ENCODE peak calls at places on chromosomes 5 and 9, in eight cellular contexts. One of them, this sample, is unnamed.

GRCh38 chr5:9269024-9269423 is 276.9 kb downstream of the SEMA5A start:
- DNase-seq in A549: no peak
- DNase-seq in KBM-7: no peak
- DNase-seq in iris pigment epithelial cell: no peak
- DNase-seq in fibroblast of lung: peak; percentile 38
- DNase-seq in suprapubic skin: no peak
- DNase-seq in NCI-H187: no peak
- DNase-seq in memory B cell: no peak
- DNase-seq in this sample: no peak

GRCh38 chr9:8234286-8234819 is 434.8 kb upstream of the DMAC1 start:
- DNase-seq in A549: no peak
- DNase-seq in KBM-7: no peak
- DNase-seq in iris pigment epithelial cell: no peak
- DNase-seq in fibroblast of lung: no peak
- DNase-seq in suprapubic skin: no peak
- DNase-seq in NCI-H187: no peak
- DNase-seq in memory B cell: no peak
- DNase-seq in this sample: no peak

GRCh38 chr9:37302277-37302676 is 120.2 kb upstream of the GRHPR start:
- DNase-seq in A549: no peak
- DNase-seq in KBM-7: peak; percentile 81
- DNase-seq in iris pigment epithelial cell: no peak
- DNase-seq in fibroblast of lung: no peak
- DNase-seq in suprapubic skin: no peak
- DNase-seq in NCI-H187: no peak
- DNase-seq in memory B cell: peak; percentile 65
- DNase-seq in this sample: peak; percentile 44

GRCh38 chr9:35566417-35566816 is 38.6 kb upstream of the TESK1 start:
- DNase-seq in A549: peak; percentile 38
- DNase-seq in KBM-7: no peak
- DNase-seq in iris pigment epithelial cell: no peak
- DNase-seq in fibroblast of lung: peak; percentile 55
- DNase-seq in suprapubic skin: no peak
- DNase-seq in NCI-H187: no peak
- DNase-seq in memory B cell: no peak
- DNase-seq in this sample: no peak

GRCh38 chr5:151952233-151952632 is 27.6 kb upstream of the GLRA1 start:
- DNase-seq in A549: no peak
- DNase-seq in KBM-7: no peak
- DNase-seq in iris pigment epithelial cell: no peak
- DNase-seq in fibroblast of lung: no peak
- DNase-seq in suprapubic skin: no peak
- DNase-seq in NCI-H187: no peak
- DNase-seq in memory B cell: no peak
- DNase-seq in this sample: no peak

GRCh38 chr5:93601433-93602175 is 18.6 kb downstream of the NR2F1 start:
- DNase-seq in A549: no peak
- DNase-seq in KBM-7: no peak
- DNase-seq in iris pigment epithelial cell: peak; percentile 89
- DNase-seq in fibroblast of lung: peak; percentile 86
- DNase-seq in suprapubic skin: no peak
- DNase-seq in NCI-H187: no peak
- DNase-seq in memory B cell: no peak
- DNase-seq in this sample: no peak

GRCh38 chr5:159971931-159972461 is 36.9 kb upstream of the TTC1 start:
- DNase-seq in A549: no peak
- DNase-seq in KBM-7: no peak
- DNase-seq in iris pigment epithelial cell: no peak
- DNase-seq in fibroblast of lung: peak; percentile 28
- DNase-seq in suprapubic skin: no peak
- DNase-seq in NCI-H187: no peak
- DNase-seq in memory B cell: no peak
- DNase-seq in this sample: no peak

GRCh38 chr5:172005708-172006377 is 595 bp downstream of the FBXW11 start:
- DNase-seq in A549: peak; percentile 25
- DNase-seq in KBM-7: peak; percentile 34
- DNase-seq in iris pigment epithelial cell: no peak
- DNase-seq in fibroblast of lung: peak; percentile 37
- DNase-seq in suprapubic skin: peak; percentile 65
- DNase-seq in NCI-H187: peak; percentile 12
- DNase-seq in memory B cell: peak; percentile 9
- DNase-seq in this sample: peak; percentile 20

GRCh38 chr5:38115318-38115827 is 143.0 kb upstream of the EGFLAM start:
- DNase-seq in A549: no peak
- DNase-seq in KBM-7: no peak
- DNase-seq in iris pigment epithelial cell: no peak
- DNase-seq in fibroblast of lung: no peak
- DNase-seq in suprapubic skin: no peak
- DNase-seq in NCI-H187: no peak
- DNase-seq in memory B cell: no peak
- DNase-seq in this sample: no peak

GRCh38 chr9:117315236-117315635 is 99.6 kb downstream of the ASTN2 start:
- DNase-seq in A549: no peak
- DNase-seq in KBM-7: no peak
- DNase-seq in iris pigment epithelial cell: no peak
- DNase-seq in fibroblast of lung: no peak
- DNase-seq in suprapubic skin: no peak
- DNase-seq in NCI-H187: no peak
- DNase-seq in memory B cell: no peak
- DNase-seq in this sample: no peak

GRCh38 chr5:8184455-8185063 is 315.6 kb downstream of the MTRR start:
- DNase-seq in A549: peak; percentile 37
- DNase-seq in KBM-7: peak; percentile 45
- DNase-seq in iris pigment epithelial cell: peak; percentile 11
- DNase-seq in fibroblast of lung: no peak
- DNase-seq in suprapubic skin: no peak
- DNase-seq in NCI-H187: peak; percentile 26
- DNase-seq in memory B cell: peak; percentile 21
- DNase-seq in this sample: peak; percentile 11

GRCh38 chr5:98110270-98110669 is 663.2 kb upstream of the RGMB start:
- DNase-seq in A549: no peak
- DNase-seq in KBM-7: no peak
- DNase-seq in iris pigment epithelial cell: peak; percentile 95
- DNase-seq in fibroblast of lung: peak; percentile 94
- DNase-seq in suprapubic skin: no peak
- DNase-seq in NCI-H187: no peak
- DNase-seq in memory B cell: no peak
- DNase-seq in this sample: no peak

GRCh38 chr5:179268399-179268952 is 76.8 kb downstream of the ADAMTS2 start:
- DNase-seq in A549: no peak
- DNase-seq in KBM-7: no peak
- DNase-seq in iris pigment epithelial cell: no peak
- DNase-seq in fibroblast of lung: no peak
- DNase-seq in suprapubic skin: peak; percentile 56
- DNase-seq in NCI-H187: no peak
- DNase-seq in memory B cell: no peak
- DNase-seq in this sample: no peak

GRCh38 chr9:133739408-133740280 is 1.5 kb upstream of the SARDH start:
- DNase-seq in A549: no peak
- DNase-seq in KBM-7: no peak
- DNase-seq in iris pigment epithelial cell: no peak
- DNase-seq in fibroblast of lung: no peak
- DNase-seq in suprapubic skin: no peak
- DNase-seq in NCI-H187: no peak
- DNase-seq in memory B cell: no peak
- DNase-seq in this sample: no peak

GRCh38 chr9:127539982-127540663 is 72.0 kb upstream of the STXBP1 start:
- DNase-seq in A549: no peak
- DNase-seq in KBM-7: no peak
- DNase-seq in iris pigment epithelial cell: no peak
- DNase-seq in fibroblast of lung: peak; percentile 64
- DNase-seq in suprapubic skin: no peak
- DNase-seq in NCI-H187: no peak
- DNase-seq in memory B cell: no peak
- DNase-seq in this sample: no peak

GRCh38 chr9:37503736-37504135 is 18.0 kb downstream of the POLR1E start:
- DNase-seq in A549: no peak
- DNase-seq in KBM-7: no peak
- DNase-seq in iris pigment epithelial cell: peak; percentile 83
- DNase-seq in fibroblast of lung: peak; percentile 18
- DNase-seq in suprapubic skin: no peak
- DNase-seq in NCI-H187: no peak
- DNase-seq in memory B cell: no peak
- DNase-seq in this sample: no peak

GRCh38 chr5:139670369-139671095 is 22.4 kb downstream of the CXXC5 start:
- DNase-seq in A549: no peak
- DNase-seq in KBM-7: peak; percentile 98
- DNase-seq in iris pigment epithelial cell: no peak
- DNase-seq in fibroblast of lung: peak; percentile 73
- DNase-seq in suprapubic skin: no peak
- DNase-seq in NCI-H187: no peak
- DNase-seq in memory B cell: peak; percentile 60
- DNase-seq in this sample: peak; percentile 81

GRCh38 chr5:77640577-77641396 is 2.3 kb upstream of the OTP start:
- DNase-seq in A549: no peak
- DNase-seq in KBM-7: no peak
- DNase-seq in iris pigment epithelial cell: no peak
- DNase-seq in fibroblast of lung: no peak
- DNase-seq in suprapubic skin: no peak
- DNase-seq in NCI-H187: peak; percentile 92
- DNase-seq in memory B cell: no peak
- DNase-seq in this sample: no peak

GRCh38 chr9:38428062-38428461 is 3.8 kb upstream of the IGFBPL1 start:
- DNase-seq in A549: no peak
- DNase-seq in KBM-7: no peak
- DNase-seq in iris pigment epithelial cell: no peak
- DNase-seq in fibroblast of lung: no peak
- DNase-seq in suprapubic skin: no peak
- DNase-seq in NCI-H187: no peak
- DNase-seq in memory B cell: no peak
- DNase-seq in this sample: no peak

GRCh38 chr5:87170799-87171198 is 96.9 kb upstream of the RASA1 start:
- DNase-seq in A549: no peak
- DNase-seq in KBM-7: no peak
- DNase-seq in iris pigment epithelial cell: no peak
- DNase-seq in fibroblast of lung: no peak
- DNase-seq in suprapubic skin: no peak
- DNase-seq in NCI-H187: no peak
- DNase-seq in memory B cell: no peak
- DNase-seq in this sample: no peak

GRCh38 chr9:136292591-136293448 is 11.1 kb downstream of the CCDC187 start:
- DNase-seq in A549: no peak
- DNase-seq in KBM-7: no peak
- DNase-seq in iris pigment epithelial cell: no peak
- DNase-seq in fibroblast of lung: no peak
- DNase-seq in suprapubic skin: no peak
- DNase-seq in NCI-H187: no peak
- DNase-seq in memory B cell: no peak
- DNase-seq in this sample: no peak

This sample was measured in stimulated activated naive B cell treated with anti-CD40 and anti-IgM and Interleukin-4, amounts not matched to agents 10 μg/mL and 1 μg/mL and 100 μg/mL, for 72 hours.